ENCODE peak calls at places on chromosomes 3 and 15, in four cellular contexts. A, C, L and N are unnamed samples.

GRCh38 chr3:25897019-25897418 is 107.1 kb downstream of the OXSM start:
- DNase-seq in L (peak), C (peak), A (no peak), N (peak)

GRCh38 chr15:70703483-70703882 is 59.9 kb downstream of the UACA start:
- DNase-seq in L (no peak), A (no peak), C (no peak), N (no peak)

GRCh38 chr15:63156708-63157065 is 590 bp downstream of the RPS27L start:
- DNase-seq in A (peak), C (peak), L (peak), N (no peak)

GRCh38 chr3:130091958-130092357 is 10.3 kb downstream of the ALG1L2 start:
- DNase-seq in L (no peak), C (no peak), A (no peak), N (no peak)

GRCh38 chr3:182793663-182794454 is 555 bp downstream of the ATP11B start:
- DNase-seq in C (peak), L (peak), A (peak), N (no peak)

GRCh38 chr3:179301645-179302044 is 21.2 kb upstream of the ZNF639 start:
- DNase-seq in L (no peak), C (no peak), A (no peak), N (no peak)

GRCh38 chr3:29317659-29318173 is 36.8 kb downstream of the RBMS3 start:
- DNase-seq in L (no peak), A (no peak), C (no peak), N (no peak)

GRCh38 chr3:8712045-8712870 is 21.3 kb upstream of the CAV3 start:
- DNase-seq in A (no peak), C (no peak), L (no peak), N (no peak)

GRCh38 chr3:63343674-63344073 is 65.6 kb downstream of the SYNPR start:
- DNase-seq in C (peak), A (peak), L (peak), N (peak)

GRCh38 chr3:64109438-64109837 is 86.1 kb upstream of the PSMD6 start:
- DNase-seq in C (peak), A (no peak), L (no peak), N (no peak)

GRCh38 chr3:8885806-8886205 is 77.5 kb downstream of the RAD18 start:
- DNase-seq in L (no peak), C (no peak), A (no peak), N (no peak)

GRCh38 chr15:69825941-69826817 is 271.5 kb downstream of the TLE3 start:
- DNase-seq in C (no peak), A (no peak), L (no peak), N (no peak)

GRCh38 chr15:40282144-40282869 is 557 bp downstream of the ANKRD63 start:
- DNase-seq in C (peak), A (peak), L (peak), N (no peak)

GRCh38 chr15:62337934-62338333 is 172.8 kb upstream of the C2CD4B start:
- DNase-seq in L (no peak), A (no peak), C (no peak), N (no peak)

GRCh38 chr15:53716909-53717878 is 42.3 kb downstream of the WDR72 start:
- DNase-seq in A (no peak), C (peak), L (no peak), N (no peak)

GRCh38 chr3:133054572-133054971 is 16.4 kb downstream of the TMEM108 start:
- DNase-seq in L (no peak), C (no peak), A (no peak), N (no peak)

GRCh38 chr15:69413822-69414701 is at the start of gene KIF23:
- DNase-seq in A (peak), L (peak), C (peak), N (peak)

GRCh38 chr15:76342046-76342381 is 5.4 kb downstream of the ISL2 start:
- DNase-seq in A (no peak), C (no peak), L (no peak), N (no peak)
- TF ChIP-seq ELF1 in A (no peak), C (no peak), L (no peak), N (no peak)

GRCh38 chr3:71504250-71505036 is 79.1 kb downstream of the FOXP1 start:
- DNase-seq in C (no peak), A (no peak), L (peak), N (peak)
- TF ChIP-seq ELF1 in C (no peak), A (no peak), L (no peak), N (no peak)

GRCh38 chr15:93837450-93837849 is 393.9 kb upstream of the MCTP2 start:
- DNase-seq in A (no peak), L (no peak), C (no peak), N (no peak)

GRCh38 chr15:93831641-93832040 is 399.7 kb upstream of the MCTP2 start:
- DNase-seq in A (no peak), L (no peak), C (no peak), N (no peak)

GRCh38 chr15:93830221-93830765 is 401.1 kb upstream of the MCTP2 start:
- DNase-seq in L (no peak), A (no peak), C (no peak), N (no peak)

GRCh38 chr15:93835378-93835777 is 396.0 kb upstream of the MCTP2 start:
- DNase-seq in L (no peak), C (no peak), A (peak), N (no peak)
- TF ChIP-seq ELF1 in L (no peak), C (no peak), A (no peak), N (no peak)

GRCh38 chr15:37032091-37032775 is 68.1 kb downstream of the MEIS2 start:
- DNase-seq in A (no peak), L (no peak), C (no peak), N (no peak)

GRCh38 chr15:37035349-37035748 is 65.0 kb downstream of the MEIS2 start:
- DNase-seq in L (no peak), C (peak), A (no peak), N (no peak)

GRCh38 chr15:37034835-37035234 is 65.5 kb downstream of the MEIS2 start:
- DNase-seq in C (no peak), A (no peak), L (no peak), N (no peak)

GRCh38 chr15:37037256-37037655 is 63.1 kb downstream of the MEIS2 start:
- DNase-seq in A (no peak), C (no peak), L (no peak), N (no peak)

DNA sequence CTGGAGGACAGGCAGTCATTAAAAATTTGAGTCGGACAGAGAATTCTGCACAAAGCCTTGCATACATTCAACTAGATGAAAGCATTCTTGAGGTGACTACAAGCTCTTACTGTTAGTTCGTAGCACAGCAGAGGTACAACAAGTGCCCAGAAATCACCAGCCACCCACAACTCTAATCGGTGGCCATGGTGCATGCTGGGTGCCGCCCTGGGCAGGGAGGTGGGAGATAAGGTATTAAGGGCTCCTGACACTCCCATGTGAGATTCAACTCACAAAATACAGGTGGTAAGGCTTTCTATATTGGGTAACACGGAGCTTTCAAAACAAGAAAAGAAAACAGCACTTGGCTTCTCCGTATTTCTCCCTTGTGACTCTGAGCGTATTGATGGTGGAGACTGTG is 66.0 kb downstream of the MEIS2 start:
- DNase-seq in A (no peak), L (no peak), C (no peak), N (no peak)
- TF ChIP-seq ELF1 in A (no peak), L (no peak), C (no peak), N (no peak)

GRCh38 chr15:42457445-42458442 is 33.2 kb downstream of the ZNF106 start:
- DNase-seq in A (peak), L (no peak), C (no peak), N (no peak)
- TF ChIP-seq ELF1 in A (no peak), L (no peak), C (no peak), N (no peak)

GRCh38 chr3:45711936-45712335 is 22.7 kb downstream of the SACM1L start:
- DNase-seq in C (no peak), L (no peak), A (no peak), N (no peak)
- TF ChIP-seq ELF1 in C (no peak), L (no peak), A (no peak), N (no peak)

GRCh38 chr3:124881976-124882697 is 5.0 kb downstream of the ITGB5 start:
- DNase-seq in L (no peak), C (no peak), A (no peak), N (no peak)

GRCh38 chr3:124882749-124883148 is 4.4 kb downstream of the ITGB5 start:
- DNase-seq in A (no peak), L (no peak), C (no peak), N (no peak)

GRCh38 chr3:124879395-124879723 is 7.8 kb downstream of the ITGB5 start:
- DNase-seq in L (no peak), A (no peak), C (no peak), N (no peak)

GRCh38 chr3:124877617-124878016 is 9.5 kb downstream of the ITGB5 start:
- DNase-seq in C (peak), L (no peak), A (no peak), N (no peak)

GRCh38 chr3:124878561-124879394 is 8.4 kb downstream of the ITGB5 start:
- DNase-seq in L (peak), C (peak), A (no peak), N (peak)
- TF ChIP-seq ELF1 in L (no peak), C (peak), A (peak), N (no peak)

DNA sequence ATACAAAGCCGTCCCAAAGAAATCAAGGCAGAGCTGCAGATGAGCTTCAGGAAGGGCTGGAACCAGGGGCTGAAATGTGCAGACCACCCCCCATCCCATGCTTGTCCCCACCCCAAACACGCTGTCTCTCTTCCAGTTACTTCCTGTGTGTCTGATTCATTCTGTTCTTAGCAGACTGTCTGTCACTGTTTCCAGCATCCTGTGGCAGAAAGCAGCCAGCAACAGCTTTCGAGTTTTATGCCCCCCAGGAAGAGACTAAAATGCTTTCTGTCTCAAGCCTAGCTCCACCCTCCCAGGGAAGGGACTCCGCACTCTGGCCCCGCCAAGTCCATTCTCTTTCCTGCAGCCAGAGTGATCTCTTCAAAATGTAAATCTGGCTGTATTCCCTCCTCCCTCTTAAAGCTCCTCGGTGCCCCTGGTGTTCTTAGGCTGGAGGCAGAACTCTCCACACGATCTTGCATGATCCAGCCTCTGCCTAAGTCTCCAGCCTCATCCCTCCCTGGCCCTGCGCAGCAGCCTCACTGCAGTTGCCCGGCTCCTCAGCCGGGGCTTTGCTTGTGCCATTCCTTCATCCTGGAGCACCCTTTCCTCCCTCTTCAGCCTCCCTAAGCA is 41.5 kb downstream of the HRH1 start:
- DNase-seq in C (no peak), L (no peak), A (no peak), N (no peak)
- TF ChIP-seq ELF1 in C (no peak), L (no peak), A (no peak), N (no peak)

GRCh38 chr3:40858364-40859115 is 333.8 kb downstream of the ZNF621 start:
- DNase-seq in A (no peak), C (no peak), L (no peak), N (no peak)
- TF ChIP-seq ELF1 in A (no peak), C (no peak), L (no peak), N (no peak)